ENCODE peak calls at places on chromosomes 4 and X, in nine cellular contexts. B is H1; C is hepatocyte; V is naive thymus-derived CD4-positive, alpha-beta T cell; Z is K562; N is Kasumi-1; F is right cardiac atrium; M is astrocyte; W is amniotic stem cell. U is an unnamed sample.

GRCh38 chrX:19625612-19626011 is 110.3 kb upstream of the MAP3K15 start:
- DNase-seq in V (no peak), C (no peak), Z (no peak), N (no peak), M (peak), B (no peak), W (no peak), F (no peak), U (no peak)

GRCh38 chr4:188975271-188975670 is 836.0 kb downstream of the TRIML1 start:
- DNase-seq in C (no peak), B (no peak), N (no peak), F (no peak), Z (no peak), W (no peak), V (no peak), M (no peak), U (no peak)

GRCh38 chr4:88958080-88958479 is 98.9 kb downstream of the FAM13A start:
- DNase-seq in Z (no peak), W (no peak), M (no peak), B (no peak), F (no peak), V (no peak), C (no peak), N (no peak), U (no peak)

GRCh38 chr4:123699823-123700822 is 303.5 kb downstream of the SPRY1 start:
- DNase-seq in F (peak), B (no peak), Z (no peak), C (peak), W (peak), N (no peak), V (no peak), M (peak), U (peak)

GRCh38 chr4:108303488-108304177 is 134.9 kb upstream of the LEF1 start:
- DNase-seq in Z (no peak), V (no peak), N (no peak), F (no peak), W (no peak), M (peak), C (no peak), B (no peak), U (no peak)

GRCh38 chrX:69015156-69015555 is 150.1 kb downstream of the PJA1 start:
- DNase-seq in M (no peak), F (no peak), Z (no peak), N (no peak), B (no peak), W (no peak), C (no peak), V (no peak), U (no peak)

GRCh38 chr4:4755306-4755705 is 104.2 kb upstream of the MSX1 start:
- DNase-seq in Z (no peak), N (no peak), M (no peak), V (no peak), B (no peak), F (no peak), C (no peak), W (no peak), U (no peak)

GRCh38 chr4:158670975-158671664 is 567 bp downstream of the C4orf46 start:
- DNase-seq in W (peak), F (peak), B (peak), V (peak), C (peak), N (peak), Z (peak), M (peak), U (peak)

GRCh38 chr4:142846105-142846728 is at the start of gene INPP4B:
- DNase-seq in M (peak), V (peak), F (peak), Z (no peak), N (peak), W (peak), C (peak), B (no peak), U (peak)

GRCh38 chr4:6019316-6020263 is 1.4 kb upstream of the C4orf50 start:
- DNase-seq in B (peak), F (no peak), C (peak), V (no peak), Z (peak), N (peak), M (peak), W (peak), U (peak)

GRCh38 chr4:16785800-16786527 is 112.5 kb downstream of the LDB2 start:
- DNase-seq in M (peak), V (no peak), W (peak), F (no peak), N (no peak), C (peak), B (no peak), Z (no peak), U (peak)

GRCh38 chr4:8855781-8856245 is 15.8 kb downstream of the HMX1 start:
- DNase-seq in M (no peak), N (no peak), C (no peak), B (peak), F (no peak), W (no peak), Z (no peak), V (no peak), U (no peak)

GRCh38 chr4:38084984-38085383 is 124.8 kb downstream of the PTTG2 start:
- DNase-seq in M (no peak), C (no peak), N (no peak), Z (no peak), B (no peak), F (no peak), V (no peak), W (no peak), U (no peak)

GRCh38 chr4:48216563-48216962 is 53.1 kb downstream of the TEC start:
- DNase-seq in B (no peak), C (no peak), V (no peak), M (no peak), F (no peak), W (no peak), Z (no peak), N (no peak), U (no peak)

GRCh38 chr4:101039367-101039766 is 308.0 kb downstream of the PPP3CA start:
- DNase-seq in Z (no peak), W (no peak), N (no peak), C (no peak), B (no peak), V (no peak), M (no peak), F (no peak), U (no peak)

GRCh38 chr4:177242651-177243296 is 66.9 kb upstream of the NEIL3 start:
- DNase-seq in W (no peak), B (no peak), M (peak), C (no peak), V (no peak), N (no peak), Z (no peak), F (no peak), U (no peak)

GRCh38 chr4:55359397-55359916 is 13.4 kb downstream of the SRD5A3 start:
- DNase-seq in F (no peak), C (no peak), W (no peak), M (peak), B (peak), N (no peak), Z (no peak), V (no peak), U (no peak)

GRCh38 chrX:82934980-82935379 is 573.1 kb upstream of the POU3F4 start:
- DNase-seq in C (no peak), Z (no peak), F (no peak), B (no peak), N (no peak), V (no peak), M (no peak), W (no peak), U (no peak)

GRCh38 chr4:8707045-8707781 is 114.6 kb downstream of the CPZ start:
- DNase-seq in M (no peak), B (peak), C (no peak), Z (no peak), N (no peak), V (no peak), F (no peak), W (no peak), U (no peak)

GRCh38 chr4:165505991-165506779 is 127.4 kb downstream of the CPE start:
- DNase-seq in C (peak), Z (no peak), M (peak), B (no peak), F (no peak), W (peak), N (no peak), V (no peak), U (peak)

GRCh38 chr4:147829401-147830101 is 97.7 kb downstream of the ARHGAP10 start:
- DNase-seq in M (no peak), Z (no peak), B (no peak), W (no peak), C (peak), V (no peak), N (no peak), F (peak), U (peak)

GRCh38 chr4:98653890-98654867 is 4.2 kb downstream of the TSPAN5 start:
- DNase-seq in W (peak), Z (no peak), F (no peak), V (no peak), C (no peak), N (no peak), M (peak), B (no peak), U (peak)

GRCh38 chr4:187770345-187770744 is 225.2 kb upstream of the ZFP42 start:
- DNase-seq in B (no peak), F (no peak), N (no peak), V (no peak), Z (no peak), M (no peak), W (no peak), C (no peak), U (no peak)